ENCODE peak calls at places on chromosomes 3 and 15, in nine cellular contexts. W, A, H, C, G, U, D, O and P are unnamed samples.

GRCh38 chr3:59366218-59366617 is 316.4 kb upstream of the CFAP20DC start:
- DNase-seq in W (no peak), A (no peak), H (no peak), C (no peak), G (no peak), U (no peak), D (no peak), O (no peak), P (no peak)

GRCh38 chr3:99645277-99646106 is 7.1 kb downstream of the COL8A1 start:
- DNase-seq in W (peak; percentile 28), A (no peak), H (peak; percentile 86), C (no peak), G (peak; percentile 23), U (no peak), D (no peak), O (no peak), P (peak; percentile 75)

GRCh38 chr3:46853441-46854410 is 9.5 kb downstream of the MYL3 start:
- DNase-seq in W (no peak), A (no peak), H (no peak), C (no peak), G (no peak), U (peak; percentile 0), D (no peak), O (no peak), P (no peak)

GRCh38 chr3:11641316-11641682 is 2.4 kb downstream of the VGLL4 start:
- DNase-seq in W (no peak), A (no peak), H (peak; percentile 56), C (no peak), G (no peak), U (no peak), D (no peak), O (no peak), P (peak; percentile 93)

GRCh38 chr15:23565395-23566069 is at the start of gene MKRN3:
- DNase-seq in W (peak; percentile 90), A (no peak), H (peak; percentile 41), C (peak; percentile 43), G (peak; percentile 70), U (peak; percentile 9), D (peak; percentile 17), O (peak; percentile 2), P (peak; percentile 94)

GRCh38 chr3:18840535-18841137 is 307.7 kb upstream of the KCNH8 start:
- DNase-seq in W (no peak), A (no peak), H (no peak), C (no peak), G (no peak), U (no peak), D (no peak), O (no peak), P (no peak)

GRCh38 chr3:73448761-73449290 is 175.9 kb downstream of the PDZRN3 start:
- DNase-seq in W (peak; percentile 6), A (peak; percentile 50), H (no peak), C (no peak), G (no peak), U (no peak), D (no peak), O (no peak), P (no peak)

GRCh38 chr3:15810702-15811101 is 12.9 kb upstream of the ANKRD28 start:
- DNase-seq in W (no peak), A (no peak), H (no peak), C (no peak), G (no peak), U (no peak), D (no peak), O (no peak), P (no peak)

GRCh38 chr3:182597621-182598041 is 195.7 kb upstream of the ATP11B start:
- DNase-seq in W (no peak), A (no peak), H (peak; percentile 1), C (no peak), G (no peak), U (no peak), D (no peak), O (no peak), P (no peak)

GRCh38 chr15:27495963-27496459 is 525.0 kb downstream of the GABRG3 start:
- DNase-seq in W (no peak), A (no peak), H (no peak), C (no peak), G (no peak), U (no peak), D (no peak), O (no peak), P (no peak)

GRCh38 chr3:100468676-100469075 is 23.7 kb upstream of the TMEM45A start:
- DNase-seq in W (no peak), A (no peak), H (no peak), C (no peak), G (no peak), U (no peak), D (no peak), O (no peak), P (no peak)

GRCh38 chr3:20958161-20958560 is 772.2 kb upstream of the SGO1 start:
- DNase-seq in W (no peak), A (no peak), H (no peak), C (no peak), G (no peak), U (no peak), D (no peak), O (no peak), P (no peak)

GRCh38 chr3:126130981-126131750 is 47.2 kb upstream of the SLC41A3 start:
- DNase-seq in W (no peak), A (no peak), H (no peak), C (no peak), G (peak; percentile 2), U (no peak), D (no peak), O (no peak), P (no peak)